ENCODE peak calls at places on chromosomes 7 and 10, in five cellular contexts. Q, W, A, L and P are unnamed samples. For H3K4me1, the result is how much of the 10 kb centered on the place peaks cover.

GRCh38 chr10:26621889-26622681 is 75.4 kb upstream of the PDSS1 start:
- DNase-seq in A (peak), L (peak), W (no peak), Q (peak), P (peak)

GRCh38 chr10:82910301-82910700 is 1035.3 kb downstream of the NRG3 start:
- DNase-seq in L (no peak), Q (no peak), W (no peak), A (no peak), P (no peak)

GRCh38 chr10:47359626-47360418 is 11.7 kb downstream of the RBP3 start:
- DNase-seq in Q (no peak), A (no peak), L (no peak), W (no peak), P (no peak)

GRCh38 chr7:6423942-6424701 is 23.6 kb downstream of the DAGLB start:
- DNase-seq in A (no peak), Q (peak), W (no peak), L (peak), P (peak)

GRCh38 chr7:82810558-82811259 is 352.0 kb downstream of the PCLO start:
- DNase-seq in A (no peak), L (peak), W (peak), Q (no peak), P (no peak)

GRCh38 chr10:71825217-71825616 is 25.8 kb downstream of the PSAP start:
- DNase-seq in Q (no peak), L (no peak), W (no peak), A (no peak), P (no peak)

GRCh38 chr7:100942038-100942774 is 7.1 kb upstream of the MUC3A start:
- DNase-seq in L (no peak), W (no peak), A (no peak), Q (no peak), P (no peak)

GRCh38 chr7:36982749-36983148 is 258.5 kb upstream of the AOAH start:
- DNase-seq in A (no peak), Q (no peak), W (no peak), L (no peak), P (no peak)

GRCh38 chr10:124992462-124993344 is 50.8 kb downstream of the ZRANB1 start:
- DNase-seq in W (peak), L (peak), A (peak), Q (peak), P (peak)

GRCh38 chr10:71970331-71970730 is 6.1 kb downstream of the CHST3 start:
- DNase-seq in L (peak), W (no peak), Q (no peak), A (no peak), P (no peak)

GRCh38 chr7:137820677-137821420 is 25.9 kb downstream of the DGKI start:
- DNase-seq in Q (peak), L (peak), A (peak), W (no peak), P (peak)

GRCh38 chr10:10995120-10995519 is 22.6 kb upstream of the CELF2 start:
- DNase-seq in L (no peak), W (no peak), Q (no peak), A (no peak), P (no peak)

GRCh38 chr10:51367120-51367519 is 292.8 kb downstream of the PRKG1 start:
- DNase-seq in L (no peak), A (no peak), W (no peak), Q (no peak), P (no peak)

GRCh38 chr10:128064615-128065580 is 61.3 kb downstream of the MKI67 start:
- DNase-seq in W (peak), Q (peak), L (no peak), A (no peak), P (no peak)

GRCh38 chr7:2717293-2717904 is 29.4 kb downstream of the AMZ1 start:
- DNase-seq in L (no peak), Q (peak), A (no peak), W (peak), P (peak)

GRCh38 chr7:460374-461117 is 59.1 kb downstream of the PDGFA start:
- DNase-seq in Q (no peak), L (no peak), A (no peak), W (no peak), P (peak)

GRCh38 chr7:86972072-86972471 is 87.4 kb downstream of the ELAPOR2 start:
- DNase-seq in W (no peak), L (peak), A (no peak), Q (no peak), P (no peak)

GRCh38 chr10:3248526-3249255 is 76.1 kb upstream of the PITRM1 start:
- DNase-seq in A (no peak), Q (no peak), W (no peak), L (no peak), P (no peak)

GRCh38 chr10:7826971-7827370 is 8.7 kb downstream of the TAF3 start:
- DNase-seq in Q (no peak), L (peak), W (no peak), A (peak), P (no peak)

GRCh38 chr7:6252310-6252709 is 20.1 kb downstream of the CYTH3 start:
- DNase-seq in Q (no peak), W (no peak), A (no peak), L (no peak), P (no peak)

GRCh38 chr7:116500071-116500853 is 724 bp downstream of the CAV2 start:
- DNase-seq in W (no peak), A (peak), L (peak), Q (peak), P (no peak)
- H3K4me1 ChIP-seq in W (under half), A (under half), L (under half), Q (under half), P (under half)

GRCh38 chr10:119217937-119218579 is 10.7 kb downstream of the GRK5 start:
- DNase-seq in A (no peak), L (no peak), W (no peak), Q (no peak), P (no peak)
- H3K4me1 ChIP-seq in A (under half), L (under half), W (under half), Q (under half), P (under half)

DNA sequence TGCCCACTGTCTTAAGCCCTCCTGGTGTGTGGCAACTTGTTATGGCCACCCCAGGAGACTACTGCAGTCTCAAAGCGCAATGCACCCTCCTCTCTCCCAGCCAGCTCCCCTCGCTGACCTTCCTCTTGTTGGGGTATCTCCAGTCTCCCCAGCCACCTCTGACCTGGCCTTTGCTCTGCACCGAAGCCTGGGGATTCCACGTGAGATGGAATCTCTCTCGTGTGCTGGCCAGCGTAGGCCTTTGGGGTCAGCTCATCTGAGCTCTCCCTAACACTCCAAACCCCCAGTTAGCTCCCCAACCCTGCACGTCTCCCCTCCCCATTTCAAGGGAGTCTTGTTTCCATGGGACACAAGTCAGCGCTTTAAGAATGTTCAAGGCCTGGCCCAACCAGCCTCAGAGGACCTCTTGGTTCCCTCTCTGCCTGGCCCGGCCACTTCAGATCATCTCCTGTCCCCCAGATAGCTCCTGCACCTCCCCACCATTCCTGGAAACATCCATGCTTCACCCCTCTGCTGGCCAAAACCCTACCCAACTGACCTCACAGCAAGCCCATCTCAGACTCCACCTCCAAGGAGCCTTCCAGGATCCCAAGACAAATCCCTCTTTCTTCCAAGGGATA is 11.2 kb downstream of the ITPRIP start:
- DNase-seq in Q (no peak), W (no peak), A (no peak), L (no peak), P (no peak)
- H3K4me1 ChIP-seq in Q (half or more), W (under half), A (under half), L (half or more), P (under half)

DNA sequence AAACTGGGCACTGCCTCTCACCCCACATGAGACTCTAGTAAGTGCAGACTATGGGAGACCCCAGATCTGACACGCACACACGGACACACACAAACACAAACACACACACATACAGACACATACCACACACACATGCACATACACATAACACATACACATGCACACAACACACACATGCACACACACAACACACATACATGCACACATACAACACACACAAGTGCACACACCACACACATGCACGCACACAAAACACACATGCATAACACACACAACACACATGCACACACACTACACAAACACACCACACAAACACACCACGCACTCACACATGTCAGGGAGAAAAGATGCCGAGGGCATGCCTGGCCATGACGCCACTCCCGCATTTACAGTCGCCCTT is 205.5 kb downstream of the TYW1B start:
- DNase-seq in Q (no peak), W (no peak), L (no peak), A (no peak), P (no peak)
- H3K4me1 ChIP-seq in Q (under half), W (under half), L (under half), A (under half), P (under half)

GRCh38 chr10:119305860-119306513 is 98.6 kb downstream of the GRK5 start:
- DNase-seq in Q (peak), A (no peak), W (peak), L (no peak), P (peak)

GRCh38 chr10:119302591-119303253 is 95.4 kb downstream of the GRK5 start:
- DNase-seq in W (no peak), A (peak), L (no peak), Q (peak), P (peak)

GRCh38 chr10:119304541-119304940 is 97.2 kb downstream of the GRK5 start:
- DNase-seq in A (no peak), Q (peak), W (peak), L (no peak), P (no peak)

GRCh38 chr10:119302172-119302571 is 94.8 kb downstream of the GRK5 start:
- DNase-seq in W (no peak), L (no peak), Q (peak), A (no peak), P (no peak)

DNA sequence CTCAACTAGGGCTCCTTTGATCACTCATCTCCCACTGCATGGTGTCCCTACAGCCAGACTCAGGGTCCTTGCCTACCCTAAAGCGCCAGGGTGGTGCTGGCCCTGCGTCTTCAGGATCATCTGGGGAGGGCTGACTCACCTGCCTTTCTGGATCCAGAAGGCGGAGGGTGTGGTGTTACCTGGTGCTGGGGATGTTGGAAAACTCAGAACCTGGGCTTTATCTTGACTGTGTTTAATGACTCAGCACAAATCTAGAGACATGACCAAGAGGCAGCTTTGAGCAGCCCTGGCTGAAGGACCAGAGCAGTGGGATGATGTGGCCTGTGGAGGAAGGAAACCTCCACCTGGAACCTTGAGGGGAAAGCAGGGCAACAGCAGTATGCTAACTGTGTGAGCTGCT is 96.5 kb downstream of the GRK5 start:
- DNase-seq in L (no peak), A (peak), Q (peak), W (no peak), P (peak)
- H3K4me1 ChIP-seq in L (under half), A (under half), Q (under half), W (half or more), P (under half)

GRCh38 chr7:43655584-43655983 is 72.7 kb downstream of the STK17A start:
- DNase-seq in A (no peak), L (no peak), W (no peak), Q (no peak), P (no peak)
- H3K4me1 ChIP-seq in A (under half), L (half or more), W (half or more), Q (under half), P (under half)

GRCh38 chr10:79066460-79067240 is 2.1 kb upstream of the ZMIZ1 start:
- DNase-seq in A (peak), L (peak), Q (peak), W (no peak), P (no peak)

GRCh38 chr10:79068203-79068561 is 584 bp upstream of the ZMIZ1 start:
- DNase-seq in Q (no peak), L (peak), A (no peak), W (peak), P (no peak)

GRCh38 chr10:79065853-79066252 is 2.9 kb upstream of the ZMIZ1 start:
- DNase-seq in Q (no peak), L (no peak), W (no peak), A (no peak), P (peak)

GRCh38 chr10:79068562-79069324 is at the start of gene ZMIZ1:
- DNase-seq in L (peak), Q (peak), W (peak), A (peak), P (peak)

DNA sequence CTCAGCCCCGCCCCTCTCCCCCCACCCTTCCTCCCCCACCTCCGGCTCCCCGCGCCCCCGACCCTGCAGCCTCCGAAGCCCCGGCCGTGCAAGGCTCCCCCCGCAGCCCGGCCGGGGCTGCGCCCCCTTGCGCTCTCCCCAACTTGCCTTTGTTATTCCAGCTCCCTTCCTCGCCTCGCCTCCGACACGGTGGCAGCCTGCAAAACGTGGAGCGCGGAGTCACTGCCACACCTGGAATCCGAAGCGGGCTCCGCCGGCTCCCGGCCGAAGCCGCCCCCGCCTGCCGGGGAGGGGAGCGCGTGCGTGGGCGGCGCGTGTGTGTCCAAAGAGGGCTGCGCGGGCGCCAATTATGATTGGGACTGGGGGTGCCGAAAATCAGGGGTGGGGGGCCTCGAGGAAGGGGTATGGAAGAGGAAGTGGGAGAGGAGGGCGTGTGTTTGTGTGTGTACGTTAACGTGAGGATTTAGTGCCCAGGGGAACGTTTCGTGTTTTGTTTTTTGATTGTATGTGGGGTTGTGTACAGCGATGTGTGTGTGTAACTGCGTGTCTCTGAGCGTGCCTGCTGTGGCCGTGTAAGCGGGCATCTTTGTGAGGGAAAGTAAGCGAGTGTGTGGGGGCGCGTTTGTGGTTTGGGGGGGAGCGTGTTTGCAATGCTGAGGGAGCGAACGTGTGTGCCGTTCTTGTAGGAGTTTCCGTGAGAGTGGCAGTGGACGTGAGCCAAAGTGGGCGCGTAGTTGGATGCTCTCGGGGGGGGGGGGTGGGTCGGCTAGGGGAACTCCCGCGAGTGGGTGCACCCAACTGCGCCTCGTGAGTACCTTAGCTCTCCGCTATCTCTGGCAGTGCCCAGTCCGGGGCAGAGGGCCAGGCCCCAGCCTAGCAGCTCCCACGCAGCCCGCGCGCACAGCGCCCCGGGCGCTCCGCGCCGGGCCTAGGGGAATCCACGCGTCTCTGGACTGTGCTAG is 1.2 kb upstream of the ZMIZ1 start:
- DNase-seq in A (peak), L (peak), Q (peak), W (peak), P (peak)
- H3K4me1 ChIP-seq in A (under half), L (under half), Q (under half), W (under half), P (under half)

GRCh38 chr7:19575909-19576557 is 132.8 kb downstream of the POLR1F start:
- DNase-seq in Q (no peak), L (no peak), W (no peak), A (no peak), P (no peak)
- H3K4me1 ChIP-seq in Q (under half), L (under half), W (under half), A (under half), P (under half)

GRCh38 chr10:132449051-132449825 is 52.2 kb downstream of the PWWP2B start:
- DNase-seq in L (no peak), A (peak), Q (peak), W (peak), P (peak)
- H3K4me1 ChIP-seq in L (under half), A (under half), Q (under half), W (half or more), P (half or more)

DNA sequence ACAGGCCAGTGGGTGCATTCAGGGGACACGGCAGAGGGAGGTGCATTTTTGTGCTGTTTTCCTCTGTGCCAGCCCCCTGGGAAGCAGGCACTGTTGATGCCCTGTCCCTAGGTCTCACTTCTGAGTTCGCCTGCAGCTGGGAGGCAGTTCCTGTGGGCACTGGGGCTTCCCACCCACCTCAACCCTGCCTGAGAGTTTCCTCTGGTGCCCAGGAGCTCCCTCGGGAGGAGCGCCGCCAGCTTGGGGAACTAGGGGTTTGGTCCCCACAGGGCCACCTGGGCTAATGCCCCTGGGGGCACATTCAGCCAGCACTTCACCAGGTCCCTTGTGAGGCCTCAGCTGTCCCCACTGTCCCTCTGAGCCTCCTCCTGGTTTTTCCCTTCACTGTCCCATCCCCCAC is 178.2 kb upstream of the RHEB start:
- DNase-seq in W (no peak), L (no peak), Q (no peak), A (no peak), P (no peak)
- H3K4me1 ChIP-seq in W (under half), L (under half), Q (under half), A (under half), P (under half)